ENCODE peak calls at places on chromosome 20, in six cellular contexts. A, M, L, G, J and V are unnamed samples.

GRCh38 chr20:48971956-48972355 is 50.4 kb downstream of the ARFGEF2 start:
- DNase-seq in A (no peak), G (no peak), J (no peak), L (no peak), M (no peak), V (no peak)

GRCh38 chr20:39424923-39425678 is 463.0 kb downstream of the DHX35 start:
- DNase-seq in L (no peak), G (no peak), J (no peak), M (no peak), A (no peak), V (no peak)

GRCh38 chr20:2752631-2753455 is 47.6 kb downstream of the CPXM1 start:
- DNase-seq in G (peak), M (peak), A (peak), J (peak), L (peak), V (peak)

GRCh38 chr20:24132246-24132645 is 143.7 kb upstream of the GGTLC1 start:
- DNase-seq in A (no peak), G (no peak), L (no peak), M (no peak), J (no peak), V (no peak)

GRCh38 chr20:3764659-3765058 is 2.9 kb downstream of the ADISSP start:
- DNase-seq in M (no peak), G (no peak), L (no peak), J (no peak), A (no peak), V (no peak)

GRCh38 chr20:15288076-15288475 is 950.7 kb upstream of the FLRT3 start:
- DNase-seq in G (no peak), L (no peak), A (no peak), J (no peak), M (no peak), V (no peak)

GRCh38 chr20:10263385-10264165 is 44.9 kb downstream of the SNAP25 start:
- DNase-seq in G (no peak), M (no peak), A (peak), J (no peak), L (no peak), V (no peak)

GRCh38 chr20:5434116-5434515 is 117.4 kb upstream of the PROKR2 start:
- DNase-seq in G (no peak), A (no peak), J (no peak), M (no peak), L (no peak), V (no peak)

GRCh38 chr20:38272398-38272797 is 11.9 kb upstream of the KIAA1755 start:
- DNase-seq in G (no peak), A (peak), M (no peak), L (no peak), J (no peak), V (no peak)

GRCh38 chr20:47042464-47042863 is 147.8 kb downstream of the EYA2 start:
- DNase-seq in L (no peak), G (no peak), A (no peak), M (no peak), J (no peak), V (no peak)

GRCh38 chr20:35954907-35955251 is 577 bp upstream of the SCAND1 start:
- DNase-seq in J (no peak), G (no peak), L (no peak), A (peak), M (no peak), V (peak)

GRCh38 chr20:20737158-20737557 is 24.7 kb upstream of the RALGAPA2 start:
- DNase-seq in A (no peak), J (no peak), G (no peak), M (no peak), L (no peak), V (peak)

GRCh38 chr20:24337074-24337473 is 132.4 kb upstream of the SYNDIG1 start:
- DNase-seq in J (no peak), A (peak), M (no peak), G (no peak), L (no peak), V (peak)

GRCh38 chr20:19528286-19529030 is 229.6 kb upstream of the RIN2 start:
- DNase-seq in J (no peak), L (no peak), A (no peak), G (no peak), M (no peak), V (no peak)

GRCh38 chr20:44601801-44602204 is 19.4 kb downstream of the PKIG start:
- DNase-seq in M (no peak), G (peak), J (peak), L (no peak), A (peak), V (no peak)

GRCh38 chr20:62708591-62709536 is at the start of gene NTSR1:
- DNase-seq in J (no peak), A (no peak), G (no peak), M (no peak), L (no peak), V (peak)

GRCh38 chr20:10639762-10640556 is 33.8 kb downstream of the JAG1 start:
- DNase-seq in M (no peak), A (no peak), G (peak), J (peak), L (no peak), V (no peak)

GRCh38 chr20:59835057-59835447 is 98.4 kb downstream of the SYCP2 start:
- DNase-seq in G (no peak), A (no peak), J (no peak), L (no peak), M (no peak), V (no peak)

GRCh38 chr20:14335122-14335521 is 2.3 kb downstream of the FLRT3 start:
- DNase-seq in J (no peak), M (no peak), L (no peak), A (no peak), G (no peak), V (no peak)

GRCh38 chr20:59365611-59366284 is 65.3 kb downstream of the EDN3 start:
- DNase-seq in L (no peak), M (no peak), J (peak), A (no peak), G (no peak), V (no peak)

GRCh38 chr20:23653400-23653938 is 15.7 kb upstream of the CST3 start:
- DNase-seq in L (no peak), M (no peak), G (no peak), J (no peak), A (no peak), V (no peak)

GRCh38 chr20:5608104-5608447 is 142.1 kb upstream of the SHLD1 start:
- DNase-seq in L (no peak), M (no peak), J (no peak), A (no peak), G (no peak), V (no peak)

GRCh38 chr20:59027746-59028320 is 4.3 kb downstream of the ATP5F1E start:
- DNase-seq in M (no peak), G (no peak), J (no peak), A (peak), L (no peak), V (no peak)

GRCh38 chr20:36544134-36545018 is 3.1 kb downstream of the MYL9 start:
- DNase-seq in L (peak), A (peak), G (peak), J (no peak), M (no peak), V (no peak)

GRCh38 chr20:48222595-48223180 is 437.4 kb upstream of the SULF2 start:
- DNase-seq in A (no peak), L (no peak), G (no peak), M (no peak), J (no peak), V (no peak)

GRCh38 chr20:31720486-31721407 is 1.9 kb downstream of the BCL2L1 start:
- DNase-seq in J (peak), M (no peak), L (no peak), G (no peak), A (no peak), V (no peak)

GRCh38 chr20:31719644-31720485 is 2.8 kb downstream of the BCL2L1 start:
- DNase-seq in M (no peak), L (peak), G (no peak), A (no peak), J (no peak), V (no peak)

GRCh38 chr20:31722388-31723281 is at the start of gene BCL2L1:
- DNase-seq in A (peak), M (peak), G (peak), L (peak), J (peak), V (peak)

GRCh38 chr20:31721408-31722332 is 998 bp downstream of the BCL2L1 start:
- DNase-seq in M (no peak), G (peak), L (no peak), A (no peak), J (peak), V (no peak)

DNA sequence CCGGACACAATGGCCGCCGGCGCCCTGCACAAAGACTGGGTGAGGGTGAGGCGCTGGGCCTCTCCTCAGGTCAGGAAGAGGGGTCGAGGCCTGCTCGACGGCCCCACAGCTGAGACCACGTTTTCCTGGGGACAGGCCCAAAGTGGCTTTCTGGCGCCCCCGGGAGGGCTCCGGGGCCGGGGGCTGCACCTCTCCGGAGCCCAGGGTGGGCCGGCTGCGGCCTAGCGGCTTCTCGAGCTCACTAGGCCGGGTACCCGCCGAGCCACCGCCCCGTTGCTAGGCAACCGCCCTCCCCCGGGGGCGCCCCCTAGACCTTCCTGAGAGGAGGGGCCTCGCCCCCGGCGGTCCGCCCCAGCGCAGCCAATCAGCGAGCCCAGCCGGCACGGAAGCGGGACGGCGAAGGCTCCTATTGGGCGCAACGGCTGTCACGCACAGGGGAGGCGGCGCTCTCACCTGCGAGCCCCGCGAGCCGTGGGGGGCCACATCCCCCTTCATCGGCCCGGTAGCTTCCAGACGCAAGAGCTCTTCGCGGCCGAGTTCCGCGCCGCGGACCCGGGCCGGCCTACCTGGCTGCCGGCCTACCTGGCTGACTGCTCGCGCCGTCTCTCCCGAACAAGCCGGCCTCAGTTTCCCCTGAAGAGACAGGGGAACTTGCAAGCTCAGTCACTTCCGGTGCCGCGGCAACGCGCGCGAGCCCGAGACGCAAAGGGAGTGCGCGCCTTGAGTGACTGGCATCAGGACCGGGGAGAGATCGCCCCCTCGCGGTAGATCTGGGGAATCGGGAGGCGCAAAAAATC is 812 bp upstream of the BCL2L1 start:
- DNase-seq in J (peak), A (peak), M (peak), L (peak), G (peak), V (peak)
- TF ChIP-seq POLR2A in J (peak), A (peak), M (peak), L (peak), G (peak), V (peak)

GRCh38 chr20:1368448-1369199 is 24.2 kb downstream of the FKBP1A start:
- DNase-seq in M (no peak), J (no peak), L (no peak), G (no peak), A (peak), V (no peak)
- TF ChIP-seq POLR2A in M (no peak), J (no peak), L (no peak), G (no peak), A (no peak), V (no peak)

GRCh38 chr20:50277064-50277415 is 86.4 kb downstream of the CEBPB start:
- DNase-seq in M (no peak), A (no peak), J (no peak), L (no peak), G (no peak), V (no peak)

GRCh38 chr20:50278684-50279531 is 88.3 kb downstream of the CEBPB start:
- DNase-seq in L (peak), J (peak), A (no peak), M (peak), G (peak), V (no peak)

GRCh38 chr20:50277460-50278376 is 87.1 kb downstream of the CEBPB start:
- DNase-seq in A (no peak), M (no peak), L (no peak), J (no peak), G (no peak), V (no peak)

GRCh38 chr20:50279988-50280850 is 89.6 kb downstream of the CEBPB start:
- DNase-seq in G (no peak), J (no peak), M (no peak), A (no peak), L (no peak), V (no peak)

GRCh38 chr20:50278377-50278683 is 87.7 kb downstream of the CEBPB start:
- DNase-seq in G (no peak), L (no peak), M (no peak), A (no peak), J (no peak), V (no peak)
- TF ChIP-seq POLR2A in G (no peak), L (no peak), M (no peak), A (no peak), J (no peak), V (no peak)

GRCh38 chr20:53608456-53609413 is 15.1 kb upstream of the ZNF217 start:
- DNase-seq in L (no peak), M (no peak), A (no peak), J (no peak), G (peak), V (peak)
- TF ChIP-seq POLR2A in L (no peak), M (no peak), A (no peak), J (no peak), G (no peak), V (no peak)